ENCODE peak calls at places on chromosomes 1 and 21, in five cellular contexts. G is RWPE1, P is progenitor cell of endocrine pancreas, E is GM20000, M is ovary. Z is an unnamed sample.

GRCh38 chr1:33466159-33466558 is 6.3 kb upstream of the ZSCAN20 start:
- DNase-seq in G (no peak), M (no peak), E (no peak), P (no peak), Z (no peak)

GRCh38 chr1:14897080-14897449 is 256.5 kb upstream of the TMEM51 start:
- DNase-seq in E (no peak), M (no peak), P (no peak), G (no peak), Z (no peak)

GRCh38 chr21:15552914-15553491 is 176.8 kb upstream of the USP25 start:
- DNase-seq in E (peak), P (no peak), M (no peak), G (peak), Z (no peak)

GRCh38 chr1:172969611-172970010 is 81.1 kb downstream of the TNFSF18 start:
- DNase-seq in E (no peak), P (no peak), G (no peak), M (no peak), Z (no peak)

GRCh38 chr1:201145816-201146215 is 8.5 kb downstream of the TMEM9 start:
- DNase-seq in G (no peak), P (no peak), E (no peak), M (no peak), Z (no peak)

GRCh38 chr1:156346636-156347035 is 8.3 kb downstream of the TSACC start:
- DNase-seq in P (no peak), E (no peak), G (no peak), M (no peak), Z (no peak)

GRCh38 chr1:229022595-229023350 is 248.1 kb upstream of the RAB4A start:
- DNase-seq in G (no peak), P (no peak), M (no peak), E (no peak), Z (no peak)

GRCh38 chr1:183610053-183610452 is 19.8 kb upstream of the NCF2 start:
- DNase-seq in P (no peak), E (no peak), M (no peak), G (no peak), Z (no peak)

GRCh38 chr1:241847540-241847795 is 536 bp upstream of the EXO1 start:
- DNase-seq in G (no peak), E (no peak), M (no peak), P (no peak), Z (no peak)

GRCh38 chr1:35447278-35447677 is 109.9 kb downstream of the KIAA0319L start:
- DNase-seq in G (no peak), E (no peak), M (no peak), P (no peak), Z (no peak)

GRCh38 chr1:31222176-31222575 is 17.5 kb downstream of the NKAIN1 start:
- DNase-seq in P (no peak), E (no peak), M (no peak), G (no peak), Z (no peak)

GRCh38 chr1:242811092-242811840 is 286.8 kb upstream of the PLD5 start:
- DNase-seq in M (no peak), G (no peak), P (no peak), E (no peak), Z (no peak)

GRCh38 chr1:30706528-30706927 is 16.9 kb downstream of the MATN1 start:
- DNase-seq in P (no peak), G (no peak), E (no peak), M (no peak), Z (no peak)

GRCh38 chr1:216535059-216535458 is 111.8 kb upstream of the USH2A start:
- DNase-seq in E (no peak), M (no peak), G (no peak), P (no peak), Z (no peak)

GRCh38 chr1:244735404-244735803 is 82.5 kb downstream of the DESI2 start:
- DNase-seq in M (no peak), E (no peak), G (no peak), P (no peak), Z (no peak)

GRCh38 chr1:116765962-116766361 is 11.7 kb downstream of the CD2 start:
- DNase-seq in E (no peak), P (no peak), G (no peak), M (no peak), Z (no peak)

GRCh38 chr1:85397490-85398044 is 67.4 kb downstream of the DDAH1 start:
- DNase-seq in G (no peak), P (no peak), M (no peak), E (no peak), Z (no peak)

GRCh38 chr21:46113497-46114176 is 15.7 kb downstream of the COL6A2 start:
- DNase-seq in E (no peak), P (no peak), M (peak), G (no peak), Z (peak)

GRCh38 chr1:12404918-12405317 is 175.1 kb downstream of the VPS13D start:
- DNase-seq in M (no peak), E (no peak), P (no peak), G (no peak), Z (no peak)

GRCh38 chr1:43558346-43558841 is 27.7 kb downstream of the PTPRF start:
- DNase-seq in E (no peak), M (peak), P (no peak), G (no peak), Z (no peak)

GRCh38 chr21:43634618-43635017 is 24.7 kb downstream of the HSF2BP start:
- DNase-seq in G (no peak), P (no peak), E (no peak), M (no peak), Z (no peak)

GRCh38 chr1:163036661-163037060 is 32.5 kb upstream of the RGS4 start:
- DNase-seq in E (no peak), P (no peak), M (no peak), G (no peak), Z (no peak)

GRCh38 chr1:208476825-208477170 is 232.6 kb upstream of the PLXNA2 start:
- DNase-seq in M (no peak), E (no peak), P (no peak), G (no peak), Z (no peak)

GRCh38 chr1:239125027-239125426 is 261.3 kb upstream of the CHRM3 start:
- DNase-seq in M (no peak), G (no peak), E (no peak), P (no peak), Z (no peak)

GRCh38 chr1:184386271-184387068 is at the start of gene C1orf21:
- DNase-seq in M (peak), E (peak), P (peak), G (peak), Z (peak)

GRCh38 chr1:45134468-45134873 is 71.9 kb downstream of the ZSWIM5 start:
- DNase-seq in P (no peak), M (no peak), E (no peak), G (no peak), Z (no peak)

GRCh38 chr1:203196371-203196770 is 9.9 kb upstream of the CHI3L1 start:
- DNase-seq in M (no peak), G (no peak), E (no peak), P (no peak), Z (peak)
- TF ChIP-seq CTCF in M (no peak), G (no peak), E (no peak), P (no peak), Z (no peak)

GRCh38 chr1:17627239-17628052 is 87.9 kb downstream of the ARHGEF10L start:
- DNase-seq in E (no peak), P (no peak), M (no peak), G (no peak), Z (no peak)
- TF ChIP-seq CTCF in E (no peak), P (no peak), M (no peak), G (no peak), Z (no peak)

GRCh38 chr1:205602118-205602517 is 29.7 kb downstream of the ELK4 start:
- DNase-seq in M (no peak), P (no peak), E (no peak), G (no peak), Z (no peak)

GRCh38 chr1:205598841-205599666 is 32.8 kb downstream of the ELK4 start:
- DNase-seq in G (no peak), M (peak), E (no peak), P (no peak), Z (no peak)

GRCh38 chr1:205599667-205600042 is 32.2 kb downstream of the ELK4 start:
- DNase-seq in P (no peak), E (no peak), M (no peak), G (no peak), Z (no peak)

GRCh38 chr1:205601209-205601608 is 30.6 kb downstream of the ELK4 start:
- DNase-seq in P (no peak), E (no peak), G (no peak), M (no peak), Z (no peak)

DNA sequence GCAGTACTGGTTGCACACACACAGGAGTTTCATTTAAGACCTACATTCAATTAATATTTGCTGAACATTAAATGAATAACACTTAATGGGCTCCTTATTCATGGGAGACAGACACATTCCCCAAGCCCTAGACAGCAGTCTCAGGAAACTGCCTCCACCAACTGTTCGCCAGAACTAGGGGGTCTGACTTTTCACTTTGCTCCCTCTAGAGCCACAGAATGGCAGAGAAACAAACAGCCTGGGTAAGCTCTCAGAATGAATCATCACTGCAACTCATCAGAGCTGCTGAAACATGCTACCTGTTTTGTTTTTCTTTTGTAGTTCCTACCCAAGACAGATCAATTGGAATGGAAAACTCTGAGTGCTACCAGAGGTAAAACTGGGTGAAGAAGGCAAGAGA is 31.7 kb downstream of the ELK4 start:
- DNase-seq in G (peak), P (no peak), E (peak), M (no peak), Z (no peak)
- TF ChIP-seq CTCF in G (no peak), P (no peak), E (no peak), M (no peak), Z (no peak)

GRCh38 chr1:165075725-165076370 is 280.7 kb downstream of the LMX1A start:
- DNase-seq in G (peak), P (no peak), M (no peak), E (no peak), Z (no peak)
- TF ChIP-seq CTCF in G (peak), P (peak), M (no peak), E (no peak), Z (no peak)

GRCh38 chr1:70221241-70222077 is at the start of gene SRSF11:
- DNase-seq in M (peak), G (peak), E (peak), P (peak), Z (peak)
- TF ChIP-seq CTCF in M (no peak), G (no peak), E (no peak), P (peak), Z (no peak)